ENCODE peak calls at places on chromosomes 13 and 19, in six cellular contexts. A, F, X, P, I and E are unnamed samples.

GRCh38 chr13:30645629-30646028 is 27.9 kb downstream of the USPL1 start:
- DNase-seq in A (no peak), F (no peak), X (no peak), P (no peak), I (no peak), E (no peak)

GRCh38 chr19:13976446-13976845 is 24.1 kb downstream of the DCAF15 start:
- DNase-seq in A (no peak), F (no peak), X (no peak), P (no peak), I (no peak), E (no peak)

GRCh38 chr13:76968041-76968440 is 19.7 kb downstream of the ACOD1 start:
- DNase-seq in A (no peak), F (no peak), X (no peak), P (no peak), I (no peak), E (peak; percentile 33)

GRCh38 chr19:3176715-3177501 is 1.7 kb upstream of the S1PR4 start:
- DNase-seq in A (peak; percentile 57), F (no peak), X (peak; percentile 75), P (peak; percentile 86), I (no peak), E (no peak)

GRCh38 chr19:956747-957451 is 27.2 kb upstream of the WDR18 start:
- DNase-seq in A (peak; percentile 79), F (no peak), X (peak; percentile 81), P (no peak), I (no peak), E (peak; percentile 37)

GRCh38 chr19:10961073-10961762 is 388 bp downstream of the SMARCA4 start:
- DNase-seq in A (no peak), F (peak; percentile 33), X (peak; percentile 15), P (peak; percentile 35), I (peak; percentile 73), E (peak; percentile 39)

GRCh38 chr13:113138792-113139551 is 16.4 kb downstream of the F10 start:
- DNase-seq in A (peak; percentile 35), F (no peak), X (no peak), P (no peak), I (no peak), E (no peak)

GRCh38 chr13:113404723-113405471 is 41.0 kb upstream of the GRTP1 start:
- DNase-seq in A (no peak), F (no peak), X (no peak), P (no peak), I (no peak), E (no peak)

GRCh38 chr19:9940778-9941177 is 4.5 kb upstream of the OLFM2 start:
- DNase-seq in A (no peak), F (no peak), X (no peak), P (no peak), I (no peak), E (no peak)

GRCh38 chr13:41554626-41555386 is 97.5 kb downstream of the RGCC start:
- DNase-seq in A (no peak), F (no peak), X (no peak), P (no peak), I (no peak), E (no peak)

GRCh38 chr19:2578911-2579677 is 103.2 kb downstream of the GADD45B start:
- DNase-seq in A (peak; percentile 93), F (peak; percentile 89), X (peak; percentile 93), P (peak; percentile 87), I (peak; percentile 90), E (peak; percentile 83)

GRCh38 chr13:76161143-76161542 is 525.0 kb downstream of the LMO7 start:
- DNase-seq in A (no peak), F (peak; percentile 28), X (no peak), P (no peak), I (peak; percentile 16), E (no peak)

GRCh38 chr19:46392837-46393236 is 20.5 kb downstream of the CCDC8 start:
- DNase-seq in A (no peak), F (no peak), X (no peak), P (no peak), I (no peak), E (no peak)

GRCh38 chr19:46390121-46390858 is 23.1 kb downstream of the CCDC8 start:
- DNase-seq in A (no peak), F (no peak), X (no peak), P (no peak), I (no peak), E (no peak)

GRCh38 chr19:46392252-46392801 is 21.0 kb downstream of the CCDC8 start:
- DNase-seq in A (peak; percentile 50), F (no peak), X (no peak), P (no peak), I (no peak), E (no peak)

GRCh38 chr19:46390866-46391265 is 22.5 kb downstream of the CCDC8 start:
- DNase-seq in A (no peak), F (no peak), X (no peak), P (no peak), I (no peak), E (no peak)

GRCh38 chr19:46391296-46392251 is 21.8 kb downstream of the CCDC8 start:
- DNase-seq in A (no peak), F (no peak), X (no peak), P (no peak), I (no peak), E (no peak)
- H3K4me3 ChIP-seq in A (no peak overlapping the region), F (no peak overlapping the region), X (no peak overlapping the region), P (no peak overlapping the region), I (no peak overlapping the region), E (no peak overlapping the region)

DNA sequence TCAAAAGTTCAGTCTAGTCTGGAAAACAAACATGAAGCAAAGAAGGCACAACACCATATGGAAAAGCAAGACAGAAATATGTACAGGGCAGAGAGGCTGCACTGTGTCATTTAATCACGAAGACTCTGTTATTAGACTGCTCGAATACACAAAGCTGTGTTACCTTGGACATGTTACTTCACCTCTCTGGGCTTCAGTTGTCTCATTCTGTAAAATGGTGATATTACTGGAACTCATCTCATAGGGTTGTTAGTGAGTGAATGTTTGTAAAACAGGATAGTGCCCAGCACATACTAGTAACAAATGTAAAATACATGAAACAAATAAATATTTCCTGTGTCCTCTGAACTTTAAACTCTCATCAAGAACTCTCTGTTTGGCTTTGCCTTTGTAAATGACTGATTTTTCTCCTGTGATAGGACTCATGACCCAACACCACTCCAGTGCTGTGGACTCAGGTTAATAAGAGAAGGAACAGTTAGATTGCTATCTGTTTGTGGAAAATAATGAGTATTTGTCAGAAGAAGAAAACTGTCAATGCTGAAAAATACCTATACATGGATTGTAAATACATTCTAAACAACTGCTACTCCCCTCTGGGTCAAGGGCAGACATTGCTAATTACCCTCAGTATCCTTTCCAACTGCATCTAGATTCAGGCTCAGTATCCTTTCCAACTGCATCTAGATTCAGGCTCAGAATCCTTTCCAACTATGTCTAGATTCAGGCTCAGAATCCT is 62.3 kb downstream of the ZIC5 start:
- DNase-seq in A (no peak), F (no peak), X (no peak), P (no peak), I (no peak), E (no peak)
- H3K4me1 ChIP-seq in A (peaks cover 7% of the 10 kb centered on the region), F (no peaks in the 10 kb centered on the region), X (no peaks in the 10 kb centered on the region), P (no peaks in the 10 kb centered on the region), I (no peaks in the 10 kb centered on the region), E (peaks cover 4% of the 10 kb centered on the region)

DNA sequence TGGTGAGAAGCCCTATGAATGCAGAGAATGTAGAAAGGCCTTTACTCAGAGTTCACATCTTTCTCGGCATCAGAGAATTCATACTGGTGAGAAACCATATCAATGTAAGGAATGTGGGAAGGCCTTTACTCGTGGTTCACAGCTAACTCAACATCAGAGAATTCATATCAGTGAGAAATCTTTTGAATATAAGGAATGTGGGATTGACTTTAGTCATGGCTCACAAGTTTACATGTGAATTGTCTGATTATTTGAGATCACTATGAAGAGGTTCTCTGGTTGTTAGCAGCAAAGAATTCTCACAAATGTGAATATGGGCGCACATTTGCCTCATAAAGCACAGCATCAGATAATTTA is 43.7 kb downstream of the ZNF585A start:
- DNase-seq in A (no peak), F (no peak), X (no peak), P (no peak), I (no peak), E (no peak)
- H3K9me3 ChIP-seq in A (peaks cover 80% of the 10 kb centered on the region), F (peaks cover 100% of the 10 kb centered on the region), X (peaks cover 94% of the 10 kb centered on the region), P (peaks cover 65% of the 10 kb centered on the region), I (peaks cover 100% of the 10 kb centered on the region), E (peaks cover 22% of the 10 kb centered on the region)

GRCh38 chr19:45528744-45529453 is 21.6 kb downstream of the VASP start:
- DNase-seq in A (peak; percentile 76), F (no peak), X (peak; percentile 82), P (peak; percentile 86), I (no peak), E (peak; percentile 33)
- H3K4me3 ChIP-seq in A (peak overlapping the region; percentile 17), F (peak overlapping the region; percentile 16), X (peak overlapping the region; percentile 80), P (peak overlapping the region; percentile 75), I (peak overlapping the region; percentile 60), E (peak overlapping the region; percentile 33)

GRCh38 chr13:99501952-99502310 is 659 bp downstream of the TM9SF2 start:
- DNase-seq in A (peak; percentile 55), F (no peak), X (no peak), P (peak; percentile 6), I (no peak), E (peak; percentile 23)

GRCh38 chr13:99500839-99501134 is 485 bp upstream of the TM9SF2 start:
- DNase-seq in A (no peak), F (no peak), X (no peak), P (no peak), I (no peak), E (no peak)

GRCh38 chr13:99505814-99506269 is 4.6 kb downstream of the TM9SF2 start:
- DNase-seq in A (no peak), F (no peak), X (no peak), P (peak; percentile 50), I (no peak), E (no peak)

GRCh38 chr13:99498304-99499161 is 2.7 kb upstream of the TM9SF2 start:
- DNase-seq in A (peak; percentile 99), F (peak; percentile 97), X (peak; percentile 98), P (peak; percentile 93), I (peak; percentile 95), E (peak; percentile 97)

GRCh38 chr13:99501135-99501951 is at the start of gene TM9SF2:
- DNase-seq in A (peak; percentile 97), F (peak; percentile 98), X (peak; percentile 98), P (peak; percentile 92), I (peak; percentile 99), E (peak; percentile 95)
- H3K4me1 ChIP-seq in A (peaks cover 31% of the 10 kb centered on the region), F (peaks cover 64% of the 10 kb centered on the region), X (peaks cover 66% of the 10 kb centered on the region), P (peaks cover 52% of the 10 kb centered on the region), I (peaks cover 94% of the 10 kb centered on the region), E (no peaks in the 10 kb centered on the region)

GRCh38 chr19:58237324-58237723 is 8.6 kb downstream of the ZNF544 start:
- DNase-seq in A (no peak), F (no peak), X (no peak), P (no peak), I (no peak), E (no peak)
- H3K9me3 ChIP-seq in A (peaks cover 16% of the 10 kb centered on the region), F (peaks cover 93% of the 10 kb centered on the region), X (peaks cover 8% of the 10 kb centered on the region), P (peaks cover 22% of the 10 kb centered on the region), I (peaks cover 100% of the 10 kb centered on the region), E (no peaks in the 10 kb centered on the region)

DNA sequence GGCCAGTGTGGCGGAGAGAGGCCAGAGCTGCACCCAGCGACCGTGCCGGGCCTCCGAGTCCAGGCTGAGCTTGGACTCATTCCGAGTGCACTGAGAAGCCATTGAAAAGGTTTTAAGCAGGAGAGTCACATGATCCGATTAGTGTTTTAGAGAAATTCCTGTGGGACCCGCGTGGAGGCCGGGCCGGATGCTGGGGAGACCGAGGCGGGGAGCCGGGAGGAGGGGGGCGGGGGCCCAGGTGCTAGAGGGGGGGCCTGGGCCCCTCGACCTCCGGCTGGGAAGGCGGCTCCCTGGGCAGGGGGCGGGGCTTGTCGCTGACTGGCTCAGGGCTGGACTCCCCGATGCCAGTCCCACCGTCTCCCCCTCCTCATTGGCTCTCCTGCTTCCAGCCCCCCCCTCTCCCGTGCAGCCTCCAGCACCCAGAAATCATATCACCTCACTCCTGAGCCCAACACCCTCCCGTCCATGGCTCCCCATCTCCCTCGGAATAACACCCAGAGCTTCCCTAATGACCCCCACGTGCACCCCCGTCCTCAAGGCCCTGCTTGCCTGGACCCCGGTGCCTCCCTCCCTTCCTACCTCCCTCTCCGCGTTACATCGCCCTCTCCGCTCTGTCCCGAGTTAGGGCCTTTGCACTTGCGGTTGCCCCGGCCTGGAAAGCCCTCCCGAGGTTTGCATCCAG is 5.2 kb upstream of the ZNF579 start:
- DNase-seq in A (peak; percentile 93), F (peak; percentile 88), X (peak; percentile 93), P (no peak), I (peak; percentile 80), E (peak; percentile 89)
- H3K4me3 ChIP-seq in A (peak overlapping the region; percentile 23), F (peak overlapping the region; percentile 25), X (peak overlapping the region; percentile 29), P (peak overlapping the region; percentile 22), I (peak overlapping the region; percentile 61), E (peak overlapping the region; percentile 43)